ENCODE peak calls at places on chromosomes 7 and 10, in five cellular contexts. H is tibial artery, W is cardiac muscle cell, Y is fibroblast of lung, Q is GM23338. O is an unnamed sample. For H3K4me1 and H3K36me3, the result is how much of the 10 kb centered on the place peaks cover.

GRCh38 chr10:94363251-94363565 is 469 bp upstream of the NOC3L start:
- DNase-seq in Q (no peak), W (no peak), H (no peak), Y (no peak), O (no peak)

GRCh38 chr10:36177071-36177470 is 535.0 kb upstream of the FZD8 start:
- DNase-seq in H (no peak), W (no peak), Q (no peak), Y (no peak), O (no peak)

GRCh38 chr7:36014961-36015360 is 138.1 kb upstream of the EEPD1 start:
- DNase-seq in Q (no peak), W (no peak), H (no peak), Y (no peak), O (no peak)

GRCh38 chr10:59674211-59674836 is 35.3 kb downstream of the SLC16A9 start:
- DNase-seq in W (no peak), Y (peak), H (no peak), Q (no peak), O (no peak)

GRCh38 chr10:99520040-99520803 is 12.5 kb upstream of the NKX2-3 start:
- DNase-seq in Y (no peak), H (no peak), W (no peak), Q (peak), O (no peak)

GRCh38 chr7:30888783-30889182 is 22.9 kb upstream of the AQP1 start:
- DNase-seq in W (peak), Q (no peak), H (peak), Y (peak), O (no peak)

GRCh38 chr10:114704720-114705119 is 46.6 kb upstream of the ABLIM1 start:
- DNase-seq in Y (no peak), Q (no peak), W (no peak), H (no peak), O (no peak)

GRCh38 chr7:23494009-23494408 is 23.7 kb upstream of the IGF2BP3 start:
- DNase-seq in Y (no peak), W (no peak), H (no peak), Q (no peak), O (no peak)

GRCh38 chr7:41187322-41187721 is 515.6 kb downstream of the INHBA start:
- DNase-seq in Y (no peak), Q (no peak), W (no peak), H (no peak), O (no peak)

GRCh38 chr10:121070257-121070656 is 219.1 kb downstream of the WDR11 start:
- DNase-seq in H (no peak), Y (no peak), W (no peak), Q (peak), O (no peak)

GRCh38 chr7:156055206-156055822 is 243.1 kb upstream of the SHH start:
- DNase-seq in H (no peak), Q (no peak), Y (no peak), W (no peak), O (no peak)

GRCh38 chr7:106867641-106868351 is 2.7 kb downstream of the PIK3CG start:
- DNase-seq in H (no peak), W (no peak), Q (no peak), Y (no peak), O (no peak)
- H3K4me1 ChIP-seq in H (under half), W (under half), Q (under half), Y (under half), O (under half)

DNA sequence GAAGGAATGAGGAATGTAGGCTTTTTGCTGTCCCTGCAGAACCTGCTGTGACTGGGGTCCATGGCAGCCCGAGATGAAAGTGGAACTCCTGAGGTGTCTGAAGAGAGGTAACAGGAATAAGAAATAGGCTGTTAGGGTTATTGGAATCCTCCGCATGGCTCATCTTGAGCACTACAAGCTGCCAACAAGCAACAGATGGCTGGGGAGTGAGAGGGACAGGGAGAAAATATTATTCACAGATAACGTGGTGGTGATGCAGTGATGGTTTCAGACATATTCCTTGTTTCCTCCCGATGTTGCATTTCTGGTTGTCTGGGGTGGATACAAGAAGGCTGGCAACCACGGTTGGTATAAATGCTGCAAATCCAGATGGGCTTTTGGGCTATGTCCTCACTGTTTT is 46.1 kb downstream of the AP3M1 start:
- DNase-seq in Q (no peak), W (no peak), Y (no peak), H (no peak), O (no peak)
- H3K36me3 ChIP-seq in Q (half or more), W (half or more), Y (under half), H (half or more), O (under half)

DNA sequence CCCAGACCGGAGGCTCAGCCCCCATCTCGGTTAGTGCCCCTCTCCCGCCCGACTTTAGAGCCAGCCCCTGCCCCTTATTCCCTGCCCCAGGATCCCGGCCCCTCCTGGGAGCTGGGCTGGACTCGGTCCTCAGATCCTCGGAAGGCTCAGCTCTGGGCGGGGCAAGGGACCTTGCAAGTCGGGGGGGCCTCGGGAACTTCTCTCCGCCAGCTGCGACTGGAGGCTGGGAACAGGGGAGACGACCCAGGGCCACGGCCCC is 2.5 kb downstream of the ADIRF start:
- DNase-seq in W (no peak), Y (no peak), H (no peak), Q (peak), O (no peak)
- H3K4me3 ChIP-seq in W (peak), Y (peak), H (peak), Q (peak), O (no peak)

DNA sequence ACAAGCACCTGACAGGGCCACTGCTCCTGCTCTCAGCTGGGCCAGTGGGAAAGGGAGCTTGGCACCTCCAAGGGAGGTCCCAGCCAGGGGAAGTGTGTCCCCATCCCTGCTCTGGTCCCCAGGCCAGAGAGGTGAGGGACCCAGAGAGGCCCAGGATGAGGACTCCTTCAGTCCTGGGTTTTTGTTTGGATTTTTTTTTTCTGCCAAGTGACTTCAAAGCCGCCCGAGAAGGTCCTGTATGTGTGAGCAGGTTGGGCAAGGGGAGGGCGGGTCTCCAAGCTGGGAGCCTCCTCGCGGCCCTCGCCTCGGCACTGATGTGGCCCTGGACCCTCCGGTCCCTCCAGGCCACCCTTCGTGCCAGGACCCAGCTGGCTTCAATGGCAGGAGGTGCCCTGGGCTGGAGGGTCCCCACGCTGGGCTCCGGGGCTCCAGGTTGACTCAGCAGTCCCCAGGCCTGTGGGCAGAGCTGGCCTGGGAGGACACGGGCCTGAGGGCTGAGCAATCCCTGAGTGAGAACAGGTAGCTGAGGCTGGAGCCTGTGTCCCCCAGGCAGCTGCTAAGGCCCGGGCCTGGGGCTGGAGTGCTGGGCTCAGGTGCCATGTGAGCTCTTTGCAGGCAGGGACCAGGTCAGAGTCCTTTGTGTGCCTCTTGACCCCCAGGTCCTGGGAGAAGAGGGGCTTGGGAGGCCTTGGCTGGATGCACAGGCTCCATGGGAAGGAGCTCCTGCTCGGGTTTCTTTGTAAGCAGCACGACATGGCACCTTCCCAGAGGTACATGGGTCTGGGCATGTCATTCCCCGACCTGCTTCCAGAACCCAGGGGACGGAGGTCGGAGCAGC is 140.6 kb downstream of the FAM53B start:
- DNase-seq in W (no peak), H (no peak), Y (no peak), Q (no peak), O (no peak)
- H3K4me1 ChIP-seq in W (under half), H (under half), Y (under half), Q (under half), O (under half)

GRCh38 chr7:66896441-66896840 is 24.6 kb upstream of the TMEM248 start:
- DNase-seq in Y (no peak), Q (no peak), W (no peak), H (no peak), O (no peak)

GRCh38 chr7:66899552-66900280 is 21.3 kb upstream of the TMEM248 start:
- DNase-seq in H (no peak), W (no peak), Y (no peak), Q (no peak), O (no peak)

DNA sequence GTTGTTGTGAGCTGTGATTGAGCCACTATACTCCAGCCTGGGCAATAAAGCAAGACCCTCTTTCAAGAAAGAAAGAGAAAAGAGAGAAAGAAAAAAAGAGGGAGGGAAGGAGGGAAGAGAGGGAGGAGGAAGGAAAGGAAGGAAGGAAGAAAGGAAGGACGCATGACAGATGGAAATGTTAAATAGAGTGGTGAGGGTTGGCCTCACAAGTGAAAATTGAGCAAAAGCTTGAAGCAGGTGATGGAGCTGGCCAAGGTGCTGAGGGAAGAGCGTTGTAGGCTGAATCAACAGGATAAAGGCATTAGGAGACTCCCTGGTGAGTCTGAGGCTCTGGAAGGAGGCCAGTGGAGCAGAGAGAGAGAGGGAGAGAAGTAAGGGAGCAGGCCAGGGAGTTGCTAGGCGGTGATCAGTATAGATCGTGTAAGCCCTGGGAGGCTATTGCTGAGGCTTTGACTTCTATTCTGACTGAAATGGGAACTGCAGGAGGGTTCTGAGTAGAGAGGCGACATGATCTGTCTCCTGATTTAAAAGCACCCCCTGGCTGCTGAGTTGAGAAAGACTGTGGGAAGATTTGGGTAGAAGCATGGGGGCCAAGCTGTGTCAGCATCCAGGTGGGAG is 26.5 kb upstream of the TMEM248 start:
- DNase-seq in H (no peak), Y (peak), Q (peak), W (peak), O (no peak)
- H3K36me3 ChIP-seq in H (under half), Y (under half), Q (under half), W (under half), O (under half)

DNA sequence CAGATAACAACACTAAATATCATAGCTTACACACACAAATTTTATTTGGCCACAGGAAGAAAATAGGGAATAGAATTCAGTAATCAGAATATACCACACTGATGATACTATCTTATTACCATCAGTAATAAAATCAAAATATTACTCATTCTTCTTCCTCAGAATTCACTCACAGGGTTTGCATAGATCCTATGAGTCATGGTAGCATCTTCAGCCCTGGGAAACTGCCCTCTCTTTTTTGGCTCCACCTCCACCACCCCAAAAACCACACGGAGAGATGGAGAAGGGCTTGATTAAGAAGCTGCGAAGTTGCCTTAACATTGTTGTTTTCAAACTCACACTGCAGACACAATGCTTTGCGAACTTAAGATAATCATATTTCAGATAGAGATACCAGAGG is 154.1 kb upstream of the AHR start:
- DNase-seq in W (no peak), Q (no peak), H (no peak), Y (no peak), O (no peak)
- H3K4me3 ChIP-seq in W (no peak), Q (no peak), H (no peak), Y (no peak), O (no peak)

DNA sequence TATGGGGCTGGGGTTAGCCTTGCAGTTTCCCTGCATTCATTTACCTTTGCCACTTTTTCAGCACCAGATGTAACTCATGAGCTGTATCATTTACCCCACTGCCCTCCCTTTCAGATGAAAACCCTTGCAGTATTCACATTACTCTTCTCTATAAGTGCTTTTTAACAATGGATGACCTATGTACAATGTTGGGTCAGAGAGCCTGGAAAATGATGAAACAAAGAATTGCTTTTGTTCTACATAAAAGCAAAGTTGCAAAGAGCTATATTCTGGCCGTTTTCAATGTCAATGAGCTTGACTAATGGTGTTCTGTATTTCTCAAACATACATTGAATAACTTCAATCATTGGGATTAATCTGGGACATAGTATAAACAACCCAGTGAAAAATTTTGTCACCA is 189.6 kb downstream of the TMEM26 start:
- DNase-seq in Q (no peak), W (no peak), Y (no peak), H (no peak), O (no peak)
- H3K4me1 ChIP-seq in Q (under half), W (under half), Y (under half), H (under half), O (under half)

DNA sequence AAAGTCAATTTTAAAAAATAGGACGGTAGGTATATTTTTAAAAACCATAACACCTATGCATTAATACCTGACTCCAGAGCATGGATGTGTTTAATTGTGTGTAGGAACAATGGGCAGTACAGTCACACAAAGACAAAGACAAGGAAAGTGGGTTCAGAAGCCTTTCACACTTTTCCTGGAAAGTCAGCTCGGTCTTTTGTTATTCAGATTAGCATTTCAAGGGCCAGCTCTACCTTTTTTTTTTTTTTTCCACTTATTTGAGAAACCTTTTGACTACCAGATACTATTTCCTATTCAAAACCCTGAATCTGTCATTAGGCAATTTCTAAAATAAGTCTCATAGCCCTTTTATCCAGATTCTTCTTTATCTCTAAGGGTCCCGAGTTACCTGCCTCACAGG is 401.9 kb downstream of the PARD3 start:
- DNase-seq in Y (no peak), Q (peak), H (no peak), W (no peak), O (no peak)
- H3K36me3 ChIP-seq in Y (under half), Q (under half), H (under half), W (under half), O (under half)

DNA sequence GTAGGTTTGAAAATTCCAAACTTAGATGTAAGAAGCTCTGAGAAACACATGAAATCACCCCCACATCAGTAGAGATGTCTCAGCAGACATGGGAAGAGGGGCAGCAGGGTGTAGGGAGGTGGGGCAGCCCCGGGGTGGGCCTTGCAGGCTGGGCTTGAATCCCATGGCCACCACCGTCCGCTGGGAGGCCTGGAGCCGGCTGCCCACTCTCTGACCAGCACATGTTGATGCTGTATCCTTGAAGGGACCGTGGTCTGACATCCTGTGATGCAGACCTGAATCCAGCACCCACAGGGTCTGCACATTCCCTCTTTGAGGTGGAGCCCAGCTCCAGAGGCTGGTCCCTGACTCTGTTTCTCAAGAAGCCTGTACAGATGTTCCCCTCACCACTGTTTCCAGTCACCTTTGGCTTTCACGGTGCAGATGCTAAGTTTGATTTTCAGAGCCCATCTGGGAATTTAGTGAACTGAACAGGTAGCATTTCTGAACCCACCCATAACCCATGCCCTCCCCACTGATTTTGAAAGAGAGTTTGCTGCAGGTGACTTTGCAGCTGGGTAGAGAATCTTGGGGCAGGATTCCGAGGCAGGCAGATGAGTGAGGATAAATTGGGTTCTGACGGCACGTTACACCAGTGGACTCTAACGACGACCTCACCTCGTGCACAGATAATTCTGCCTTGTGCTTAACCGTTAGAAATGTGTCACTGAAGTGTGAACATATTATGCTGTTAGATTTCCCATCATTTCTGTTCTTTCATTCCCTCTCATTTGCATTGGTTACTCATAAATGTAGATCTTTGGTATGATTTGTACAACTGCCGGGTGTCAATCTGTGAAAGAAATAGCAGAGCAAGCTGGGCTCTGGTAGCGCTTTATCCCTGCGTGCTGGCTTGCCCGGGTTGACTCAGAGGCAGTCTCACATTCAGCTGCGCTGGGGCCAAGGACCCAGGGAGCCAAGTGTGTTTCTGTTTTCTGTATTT is 45.7 kb downstream of the IKZF1 start:
- DNase-seq in H (no peak), W (no peak), Y (no peak), Q (no peak), O (no peak)
- H3K4me3 ChIP-seq in H (no peak), W (no peak), Y (no peak), Q (no peak), O (no peak)

GRCh38 chr7:84161398-84161797 is 33.2 kb downstream of the SEMA3A start:
- DNase-seq in Q (no peak), H (no peak), W (no peak), Y (no peak), O (no peak)
- H3K4me1 ChIP-seq in Q (under half), H (under half), W (under half), Y (under half), O (under half)

O was measured in BE2C.